ENCODE peak calls at places on chromosome 11, in eight cellular contexts. T is BJ; S is T-helper 1 cell; Z is foreskin fibroblast; L is Kasumi-1; M is activated CD8-positive, alpha-beta memory T cell treated with anti-CD3 and anti-CD28 coated beads, Interleukin-2, amount 50 U/mL, for 4 hours; O is adrenal gland; I is sciatic nerve. Q is an unnamed sample.

GRCh38 chr11:87967459-87967858 is 207.8 kb downstream of the RAB38 start:
- DNase-seq in T (no peak), S (no peak), Z (no peak), L (no peak), M (no peak), O (no peak), I (no peak), Q (no peak)

GRCh38 chr11:1570531-1570895 is 1.6 kb downstream of the DUSP8 start:
- DNase-seq in T (no peak), S (no peak), Z (no peak), L (no peak), M (no peak), O (no peak), I (no peak), Q (no peak)

GRCh38 chr11:61023086-61024035 is 51.9 kb downstream of the CD6 start:
- DNase-seq in T (no peak), S (peak; percentile 51), Z (no peak), L (no peak), M (peak; percentile 71), O (no peak), I (no peak), Q (no peak)

GRCh38 chr11:105000167-105000566 is 22.8 kb downstream of the CASP5 start:
- DNase-seq in T (no peak), S (no peak), Z (no peak), L (no peak), M (no peak), O (peak; percentile 14), I (no peak), Q (no peak)

GRCh38 chr11:36431429-36432092 is 78.5 kb downstream of the TRAF6 start:
- DNase-seq in T (peak; percentile 82), S (no peak), Z (peak; percentile 94), L (peak; percentile 20), M (peak; percentile 41), O (peak; percentile 90), I (no peak), Q (peak; percentile 57)

GRCh38 chr11:121540627-121541026 is 87.9 kb upstream of the SORL1-AS1 start:
- DNase-seq in T (no peak), S (no peak), Z (no peak), L (no peak), M (no peak), O (no peak), I (no peak), Q (no peak)

GRCh38 chr11:116866774-116867455 is 29.5 kb upstream of the APOA1 start:
- DNase-seq in T (no peak), S (no peak), Z (no peak), L (no peak), M (no peak), O (no peak), I (no peak), Q (no peak)

GRCh38 chr11:44949160-44950035 is 1.3 kb downstream of the TP53I11 start:
- DNase-seq in T (no peak), S (no peak), Z (no peak), L (peak; percentile 26), M (peak; percentile 41), O (no peak), I (no peak), Q (no peak)

GRCh38 chr11:67492801-67493547 is 10.1 kb downstream of the AIP start:
- DNase-seq in T (no peak), S (no peak), Z (no peak), L (no peak), M (no peak), O (no peak), I (no peak), Q (no peak)

GRCh38 chr11:95363710-95364109 is 132.7 kb upstream of the SESN3 start:
- DNase-seq in T (no peak), S (no peak), Z (no peak), L (no peak), M (no peak), O (no peak), I (no peak), Q (no peak)

GRCh38 chr11:65506316-65506769 is 7.5 kb downstream of the MALAT1 start:
- DNase-seq in T (no peak), S (no peak), Z (no peak), L (peak; percentile 43), M (no peak), O (no peak), I (no peak), Q (no peak)

GRCh38 chr11:114604179-114604813 is 8.7 kb upstream of the NXPE4 start:
- DNase-seq in T (no peak), S (no peak), Z (no peak), L (no peak), M (no peak), O (no peak), I (no peak), Q (no peak)

GRCh38 chr11:118180300-118180703 is 3.9 kb upstream of the SCN2B start:
- DNase-seq in T (no peak), S (no peak), Z (peak; percentile 8), L (peak; percentile 75), M (no peak), O (no peak), I (peak; percentile 78), Q (no peak)

GRCh38 chr11:8102965-8103364 is 22.0 kb downstream of the TUB start:
- DNase-seq in T (no peak), S (no peak), Z (no peak), L (no peak), M (no peak), O (no peak), I (no peak), Q (no peak)

GRCh38 chr11:25938952-25939351 is 393.0 kb upstream of the ANO3 start:
- DNase-seq in T (no peak), S (no peak), Z (no peak), L (no peak), M (no peak), O (no peak), I (no peak), Q (no peak)

GRCh38 chr11:62560566-62561103 is 13.1 kb downstream of the EEF1G start:
- DNase-seq in T (peak; percentile 94), S (peak; percentile 76), Z (peak; percentile 97), L (peak; percentile 88), M (peak; percentile 83), O (peak; percentile 93), I (peak; percentile 92), Q (peak; percentile 91)

GRCh38 chr11:100732949-100733348 is 45.9 kb downstream of the ARHGAP42 start:
- DNase-seq in T (no peak), S (no peak), Z (no peak), L (no peak), M (no peak), O (no peak), I (no peak), Q (no peak)

GRCh38 chr11:112364962-112365481 is 104.4 kb upstream of the PLET1 start:
- DNase-seq in T (peak; percentile 88), S (no peak), Z (peak; percentile 94), L (no peak), M (no peak), O (no peak), I (no peak), Q (no peak)

GRCh38 chr11:5242933-5243844 is 6.5 kb downstream of the HBG1 start:
- DNase-seq in T (no peak), S (no peak), Z (no peak), L (no peak), M (no peak), O (no peak), I (no peak), Q (no peak)

GRCh38 chr11:727859-728748 is 19.2 kb upstream of the TALDO1 start:
- DNase-seq in T (peak; percentile 32), S (peak; percentile 69), Z (peak; percentile 92), L (peak; percentile 63), M (peak; percentile 82), O (peak; percentile 96), I (peak; percentile 91), Q (peak; percentile 72)

GRCh38 chr11:3747704-3748103 is 49.6 kb downstream of the NUP98 start:
- DNase-seq in T (peak; percentile 53), S (no peak), Z (peak; percentile 75), L (peak; percentile 33), M (no peak), O (no peak), I (no peak), Q (no peak)

GRCh38 chr11:97361812-97362378 is 972.1 kb downstream of the JRKL start:
- DNase-seq in T (no peak), S (no peak), Z (no peak), L (no peak), M (no peak), O (no peak), I (no peak), Q (no peak)

GRCh38 chr11:76629133-76629852 is 41.3 kb downstream of the LRRC32 start:
- DNase-seq in T (no peak), S (peak; percentile 8), Z (peak; percentile 47), L (peak; percentile 35), M (no peak), O (peak; percentile 74), I (no peak), Q (peak; percentile 96)

GRCh38 chr11:111999111-111999510 is 26.1 kb upstream of the DLAT start:
- DNase-seq in T (no peak), S (no peak), Z (no peak), L (no peak), M (no peak), O (no peak), I (no peak), Q (no peak)

GRCh38 chr11:30830666-30831065 is 244.5 kb upstream of the MPPED2 start:
- DNase-seq in T (no peak), S (no peak), Z (no peak), L (no peak), M (no peak), O (no peak), I (no peak), Q (no peak)

GRCh38 chr11:14336507-14337503 is 22.2 kb downstream of the RRAS2 start:
- DNase-seq in T (peak; percentile 49), S (no peak), Z (peak; percentile 89), L (no peak), M (no peak), O (no peak), I (no peak), Q (no peak)

GRCh38 chr11:28833670-28834069 is 725.5 kb downstream of the METTL15 start:
- DNase-seq in T (peak; percentile 65), S (no peak), Z (peak; percentile 86), L (no peak), M (no peak), O (no peak), I (no peak), Q (no peak)

GRCh38 chr11:70090989-70091388 is 12.9 kb downstream of the ANO1 start:
- DNase-seq in T (no peak), S (no peak), Z (no peak), L (no peak), M (no peak), O (no peak), I (no peak), Q (no peak)

GRCh38 chr11:64078294-64078693 is 42.6 kb downstream of the FLRT1 start:
- DNase-seq in T (no peak), S (no peak), Z (no peak), L (no peak), M (no peak), O (no peak), I (no peak), Q (no peak)

GRCh38 chr11:64661146-64661545 is 61.9 kb downstream of the NRXN2 start:
- DNase-seq in T (no peak), S (no peak), Z (peak; percentile 61), L (no peak), M (no peak), O (no peak), I (peak; percentile 56), Q (no peak)

GRCh38 chr11:10908215-10908990 is 50.5 kb upstream of the ZBED5 start:
- DNase-seq in T (peak; percentile 86), S (no peak), Z (peak; percentile 90), L (no peak), M (no peak), O (no peak), I (no peak), Q (no peak)